ENCODE peak calls at places on chromosomes 3 and 15, in six cellular contexts. H is thoracic aorta; R is ovary; M is left lung; C is effector memory CD4-positive, alpha-beta T cell; D is GM23338. X is an unnamed sample.

GRCh38 chr15:44286814-44287555 is 1.5 kb upstream of the GOLM2 start:
- DNase-seq in H (no peak), R (no peak), M (no peak), C (no peak), D (no peak), X (no peak)

GRCh38 chr15:48062476-48062875 is 58.3 kb upstream of the SLC24A5 start:
- DNase-seq in H (no peak), R (no peak), M (no peak), C (no peak), D (no peak), X (no peak)

GRCh38 chr15:89138999-89139612 is 50.9 kb downstream of the ABHD2 start:
- DNase-seq in H (no peak), R (no peak), M (no peak), C (no peak), D (no peak), X (no peak)

GRCh38 chr3:129490273-129490675 is 38.2 kb upstream of the RHO start:
- DNase-seq in H (peak; percentile 62), R (peak; percentile 80), M (peak; percentile 88), C (peak; percentile 34), D (peak; percentile 89), X (peak; percentile 58)

GRCh38 chr15:48330855-48331795 is at the start of gene DUT:
- DNase-seq in H (peak; percentile 43), R (peak; percentile 87), M (peak; percentile 96), C (peak; percentile 67), D (peak; percentile 89), X (peak; percentile 83)

GRCh38 chr3:57093489-57093888 is 33.0 kb downstream of the SPATA12 start:
- DNase-seq in H (no peak), R (no peak), M (no peak), C (no peak), D (no peak), X (no peak)

GRCh38 chr3:187016639-187017345 is 86.5 kb downstream of the ST6GAL1 start:
- DNase-seq in H (no peak), R (no peak), M (no peak), C (no peak), D (no peak), X (no peak)

GRCh38 chr3:11173828-11174465 is 19.7 kb downstream of the HRH1 start:
- DNase-seq in H (no peak), R (no peak), M (no peak), C (no peak), D (no peak), X (no peak)

GRCh38 chr3:194312743-194313281 is 38.3 kb downstream of the CPN2 start:
- DNase-seq in H (no peak), R (peak; percentile 87), M (peak; percentile 53), C (no peak), D (peak; percentile 42), X (no peak)

GRCh38 chr3:65425880-65426279 is 612.8 kb downstream of the MAGI1 start:
- DNase-seq in H (no peak), R (no peak), M (no peak), C (no peak), D (peak; percentile 35), X (no peak)

GRCh38 chr3:63477494-63478129 is 174.9 kb upstream of the SNTN start:
- DNase-seq in H (no peak), R (no peak), M (no peak), C (no peak), D (no peak), X (no peak)

GRCh38 chr3:116388867-116389385 is 56.4 kb downstream of the LSAMP start:
- DNase-seq in H (no peak), R (no peak), M (no peak), C (no peak), D (peak; percentile 28), X (no peak)

GRCh38 chr15:91926871-91927270 is 73.4 kb downstream of the SLCO3A1 start:
- DNase-seq in H (no peak), R (no peak), M (no peak), C (no peak), D (peak; percentile 56), X (no peak)

GRCh38 chr15:100832178-100832942 is 47.3 kb upstream of the ALDH1A3 start:
- DNase-seq in H (no peak), R (no peak), M (no peak), C (no peak), D (no peak), X (no peak)

GRCh38 chr3:114582929-114583328 is 289.1 kb downstream of the TIGIT start:
- DNase-seq in H (no peak), R (no peak), M (no peak), C (no peak), D (no peak), X (no peak)

GRCh38 chr3:139670196-139670595 is 7.6 kb downstream of the NMNAT3 start:
- DNase-seq in H (no peak), R (no peak), M (no peak), C (no peak), D (peak; percentile 11), X (no peak)

GRCh38 chr3:129015388-129016105 is 14.4 kb downstream of the EFCC1 start:
- DNase-seq in H (no peak), R (no peak), M (peak; percentile 78), C (no peak), D (no peak), X (peak; percentile 48)

GRCh38 chr3:58353722-58354553 is 21.2 kb downstream of the PXK start:
- DNase-seq in H (no peak), R (no peak), M (no peak), C (no peak), D (peak; percentile 22), X (peak; percentile 37)

DNA sequence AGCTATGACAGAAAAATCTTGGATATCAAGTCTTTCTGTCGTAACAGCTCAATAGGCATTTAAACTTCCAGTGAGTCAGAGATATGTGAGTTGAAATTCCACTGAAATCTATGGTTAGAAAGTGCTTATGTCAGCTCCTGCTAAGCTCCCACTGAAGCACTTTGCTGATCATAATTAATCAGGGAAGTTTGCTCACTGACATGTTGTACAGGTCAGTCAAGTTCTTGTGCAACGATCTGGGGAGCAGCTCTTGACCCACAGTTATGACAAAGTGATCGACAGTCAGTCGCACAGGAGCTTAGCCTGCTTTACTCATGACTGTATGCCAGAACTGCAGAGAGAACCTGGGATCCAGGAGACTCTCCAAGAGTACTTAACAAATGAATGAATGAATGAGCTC is 453.5 kb downstream of the SOX2 start:
- DNase-seq in H (no peak), R (no peak), M (no peak), C (no peak), D (no peak), X (no peak)
- H3K27ac ChIP-seq in H (no peak overlapping the region), R (no peak overlapping the region), M (no peak overlapping the region), C (no peak overlapping the region), D (no peak overlapping the region), X (no peak overlapping the region)

GRCh38 chr3:5331567-5332269 is 144.2 kb downstream of the EDEM1 start:
- DNase-seq in H (no peak), R (no peak), M (no peak), C (no peak), D (no peak), X (no peak)

GRCh38 chr3:5332270-5332956 is 144.9 kb downstream of the EDEM1 start:
- DNase-seq in H (no peak), R (no peak), M (no peak), C (no peak), D (no peak), X (no peak)

GRCh38 chr3:5324780-5325179 is 137.3 kb downstream of the EDEM1 start:
- DNase-seq in H (no peak), R (no peak), M (no peak), C (no peak), D (no peak), X (no peak)

DNA sequence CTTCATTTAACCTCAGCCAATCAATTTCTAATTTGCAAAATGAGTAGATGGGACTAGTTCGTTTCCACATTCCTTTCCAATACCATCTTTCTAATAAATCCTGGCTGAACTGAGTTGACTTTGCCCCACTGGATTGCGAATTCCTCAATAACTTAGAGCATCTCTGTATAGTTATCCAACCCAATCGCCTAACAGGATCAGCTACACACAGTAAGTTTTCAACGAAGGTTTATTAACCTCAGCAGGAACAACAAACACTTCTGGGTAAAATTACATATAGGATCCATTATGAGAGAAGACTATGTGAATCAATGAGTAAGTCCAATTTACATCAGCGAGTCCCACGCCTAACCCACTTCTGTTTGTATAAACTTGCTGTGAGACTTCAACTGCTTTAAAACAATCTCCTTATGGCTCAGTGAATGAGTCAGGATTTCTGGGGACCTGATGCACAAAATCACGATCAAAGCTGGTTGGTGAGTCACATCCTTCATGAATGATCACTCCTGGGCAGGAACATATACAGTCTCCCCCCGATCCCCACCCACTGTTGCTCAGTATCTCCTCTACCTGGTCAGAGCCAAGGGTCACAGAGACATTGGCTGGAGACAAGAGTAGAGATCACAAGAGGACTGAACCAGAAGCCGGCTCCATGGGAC is 142.8 kb downstream of the EDEM1 start:
- DNase-seq in H (no peak), R (no peak), M (no peak), C (no peak), D (no peak), X (no peak)
- H3K4me3 ChIP-seq in H (no peak overlapping the region), R (no peak overlapping the region), M (no peak overlapping the region), C (no peak overlapping the region), D (no peak overlapping the region), X (no peak overlapping the region)

GRCh38 chr3:30615615-30616346 is 9.4 kb downstream of the TGFBR2 start:
- DNase-seq in H (no peak), R (no peak), M (no peak), C (no peak), D (no peak), X (no peak)
- H3K4me1 ChIP-seq in H (peaks cover 77% of the 10 kb centered on the region), R (peaks cover 4% of the 10 kb centered on the region), M (peaks cover 45% of the 10 kb centered on the region), C (peaks cover 77% of the 10 kb centered on the region), D (peaks cover 39% of the 10 kb centered on the region), X (peaks cover 95% of the 10 kb centered on the region)

GRCh38 chr15:74391604-74392401 is 24.4 kb upstream of the CYP11A1 start:
- DNase-seq in H (no peak), R (no peak), M (no peak), C (no peak), D (no peak), X (no peak)

GRCh38 chr15:74387988-74388955 is 20.8 kb upstream of the CYP11A1 start:
- DNase-seq in H (no peak), R (no peak), M (peak; percentile 68), C (no peak), D (peak; percentile 55), X (no peak)

GRCh38 chr15:74387141-74387541 is 19.7 kb upstream of the CYP11A1 start:
- DNase-seq in H (no peak), R (no peak), M (peak; percentile 65), C (no peak), D (no peak), X (no peak)

GRCh38 chr15:74390552-74391288 is 23.3 kb upstream of the CYP11A1 start:
- DNase-seq in H (no peak), R (no peak), M (peak; percentile 32), C (no peak), D (no peak), X (no peak)

DNA sequence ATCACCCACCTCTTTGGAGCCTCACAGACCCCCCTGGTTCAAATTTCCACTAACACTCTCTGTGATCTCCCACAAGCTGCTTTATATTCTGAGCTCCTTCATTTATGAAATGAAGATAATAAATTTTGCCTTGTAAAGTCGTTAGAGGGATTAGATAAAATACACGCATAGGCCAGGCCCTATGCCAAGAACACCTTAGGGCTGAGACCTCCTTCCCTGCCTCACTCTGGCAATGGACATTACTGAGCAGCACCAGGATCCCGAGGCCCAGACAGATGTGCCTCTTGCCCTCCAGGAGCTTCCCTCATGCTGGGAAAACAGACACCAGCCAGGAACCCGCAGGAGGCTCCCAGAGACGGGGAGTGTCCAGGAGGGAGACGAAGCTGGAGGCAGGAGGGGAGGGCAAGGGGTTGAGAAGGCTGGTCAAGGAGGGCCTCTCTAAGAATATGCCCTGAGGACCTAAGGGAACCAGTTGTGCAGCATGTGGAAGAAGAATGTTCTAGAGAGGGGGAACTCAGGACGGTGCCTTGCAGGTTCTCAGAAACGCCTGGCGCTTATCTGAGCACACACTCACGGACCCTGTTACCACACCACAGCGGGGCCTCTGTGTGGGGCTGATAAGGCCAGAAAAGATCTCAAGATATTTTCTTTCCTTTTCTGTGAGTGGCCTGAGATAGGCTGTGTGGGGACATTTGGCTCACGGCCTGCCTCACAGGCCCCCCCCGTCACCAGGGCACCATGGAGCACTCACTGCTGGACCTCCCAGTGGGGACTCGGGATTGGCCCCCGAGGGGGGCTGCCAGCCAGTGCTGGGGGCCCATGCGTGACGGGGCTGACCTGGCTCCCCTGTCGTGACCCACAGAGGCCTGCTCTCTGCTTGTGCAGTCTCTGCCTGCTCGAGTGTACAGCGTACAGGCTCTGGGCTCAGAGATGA is 21.9 kb upstream of the CYP11A1 start:
- DNase-seq in H (no peak), R (no peak), M (peak; percentile 68), C (no peak), D (no peak), X (no peak)
- H3K27ac ChIP-seq in H (no peak overlapping the region), R (no peak overlapping the region), M (no peak overlapping the region), C (no peak overlapping the region), D (no peak overlapping the region), X (no peak overlapping the region)

X was measured in CD4-positive, alpha-beta memory T cell.